ENCODE peak calls at places on chromosomes 6 and 20, in eight cellular contexts. One of them, this sample, is unnamed.

GRCh38 chr6:89471287-89471867 is 38.4 kb downstream of the ANKRD6 start:
- DNase-seq in prostate gland: no peak
- DNase-seq in HCT116: no peak
- DNase-seq in uterus: no peak
- DNase-seq in heart left ventricle: no peak
- DNase-seq in body of pancreas: no peak
- DNase-seq in endothelial cell of umbilical vein: peak; percentile 20
- DNase-seq in testis: no peak
- DNase-seq in this sample: no peak

GRCh38 chr6:138568997-138569396 is 69.7 kb upstream of the NHSL1 start:
- DNase-seq in HCT116: no peak
- DNase-seq in uterus: no peak
- DNase-seq in prostate gland: no peak
- DNase-seq in testis: no peak
- DNase-seq in endothelial cell of umbilical vein: no peak
- DNase-seq in heart left ventricle: no peak
- DNase-seq in body of pancreas: no peak
- DNase-seq in this sample: no peak

GRCh38 chr20:34514897-34515483 is 1.2 kb upstream of the DYNLRB1 start:
- DNase-seq in uterus: no peak
- DNase-seq in heart left ventricle: no peak
- DNase-seq in prostate gland: no peak
- DNase-seq in endothelial cell of umbilical vein: peak; percentile 54
- DNase-seq in HCT116: no peak
- DNase-seq in testis: no peak
- DNase-seq in body of pancreas: no peak
- DNase-seq in this sample: no peak

GRCh38 chr6:48567016-48567415 is 456.0 kb upstream of the PTCHD4 start:
- DNase-seq in endothelial cell of umbilical vein: no peak
- DNase-seq in heart left ventricle: no peak
- DNase-seq in HCT116: no peak
- DNase-seq in body of pancreas: no peak
- DNase-seq in uterus: no peak
- DNase-seq in testis: no peak
- DNase-seq in prostate gland: no peak
- DNase-seq in this sample: no peak

GRCh38 chr6:110877154-110877564 is 2.6 kb downstream of the AMD1 start:
- DNase-seq in body of pancreas: no peak
- DNase-seq in HCT116: no peak
- DNase-seq in testis: no peak
- DNase-seq in endothelial cell of umbilical vein: peak; percentile 31
- DNase-seq in heart left ventricle: no peak
- DNase-seq in uterus: no peak
- DNase-seq in prostate gland: no peak
- DNase-seq in this sample: no peak

GRCh38 chr6:8683204-8683603 is 247.9 kb upstream of the SLC35B3 start:
- DNase-seq in endothelial cell of umbilical vein: no peak
- DNase-seq in heart left ventricle: no peak
- DNase-seq in uterus: no peak
- DNase-seq in prostate gland: no peak
- DNase-seq in testis: no peak
- DNase-seq in HCT116: no peak
- DNase-seq in body of pancreas: no peak
- DNase-seq in this sample: no peak

GRCh38 chr6:152296648-152297376 is 340.4 kb downstream of the SYNE1 start:
- DNase-seq in heart left ventricle: no peak
- DNase-seq in prostate gland: no peak
- DNase-seq in body of pancreas: no peak
- DNase-seq in endothelial cell of umbilical vein: no peak
- DNase-seq in uterus: no peak
- DNase-seq in testis: no peak
- DNase-seq in HCT116: no peak
- DNase-seq in this sample: no peak

GRCh38 chr20:32675223-32675975 is 1.7 kb upstream of the C20orf203 start:
- DNase-seq in uterus: no peak
- DNase-seq in prostate gland: no peak
- DNase-seq in heart left ventricle: no peak
- DNase-seq in HCT116: no peak
- DNase-seq in body of pancreas: no peak
- DNase-seq in testis: no peak
- DNase-seq in endothelial cell of umbilical vein: no peak
- DNase-seq in this sample: no peak

GRCh38 chr20:23415555-23415954 is 5.7 kb downstream of the NAPB start:
- DNase-seq in uterus: no peak
- DNase-seq in testis: no peak
- DNase-seq in body of pancreas: no peak
- DNase-seq in heart left ventricle: no peak
- DNase-seq in HCT116: no peak
- DNase-seq in endothelial cell of umbilical vein: no peak
- DNase-seq in prostate gland: no peak
- DNase-seq in this sample: no peak

GRCh38 chr6:98833101-98834059 is 994 bp upstream of the POU3F2 start:
- DNase-seq in testis: peak; percentile 56
- DNase-seq in uterus: no peak
- DNase-seq in endothelial cell of umbilical vein: peak; percentile 53
- DNase-seq in body of pancreas: peak; percentile 25
- DNase-seq in HCT116: no peak
- DNase-seq in prostate gland: no peak
- DNase-seq in heart left ventricle: no peak
- DNase-seq in this sample: no peak

GRCh38 chr6:104940881-104941693 is 15.8 kb upstream of the LIN28B start:
- DNase-seq in uterus: no peak
- DNase-seq in heart left ventricle: no peak
- DNase-seq in prostate gland: no peak
- DNase-seq in HCT116: no peak
- DNase-seq in endothelial cell of umbilical vein: peak; percentile 33
- DNase-seq in body of pancreas: no peak
- DNase-seq in testis: peak; percentile 71
- DNase-seq in this sample: peak; percentile 88

GRCh38 chr20:32534661-32535240 is 50.4 kb downstream of the NOL4L start:
- DNase-seq in prostate gland: no peak
- DNase-seq in body of pancreas: no peak
- DNase-seq in endothelial cell of umbilical vein: no peak
- DNase-seq in HCT116: no peak
- DNase-seq in heart left ventricle: no peak
- DNase-seq in uterus: no peak
- DNase-seq in testis: no peak
- DNase-seq in this sample: no peak

GRCh38 chr20:53763707-53764415 is 170.2 kb upstream of the ZNF217 start:
- DNase-seq in endothelial cell of umbilical vein: peak; percentile 46
- DNase-seq in body of pancreas: peak; percentile 85
- DNase-seq in heart left ventricle: no peak
- DNase-seq in prostate gland: peak; percentile 68
- DNase-seq in testis: no peak
- DNase-seq in HCT116: no peak
- DNase-seq in uterus: no peak
- DNase-seq in this sample: no peak

GRCh38 chr6:55011034-55011433 is 163.3 kb upstream of the HCRTR2 start:
- DNase-seq in body of pancreas: no peak
- DNase-seq in HCT116: no peak
- DNase-seq in prostate gland: no peak
- DNase-seq in testis: no peak
- DNase-seq in heart left ventricle: no peak
- DNase-seq in endothelial cell of umbilical vein: no peak
- DNase-seq in uterus: no peak
- DNase-seq in this sample: no peak

GRCh38 chr20:49367113-49367512 is 89.3 kb upstream of the ZNFX1 start:
- DNase-seq in HCT116: no peak
- DNase-seq in prostate gland: no peak
- DNase-seq in body of pancreas: no peak
- DNase-seq in testis: no peak
- DNase-seq in heart left ventricle: no peak
- DNase-seq in endothelial cell of umbilical vein: no peak
- DNase-seq in uterus: no peak
- DNase-seq in this sample: no peak

GRCh38 chr6:42520786-42521607 is 42.8 kb upstream of the UBR2 start:
- DNase-seq in heart left ventricle: no peak
- DNase-seq in uterus: no peak
- DNase-seq in body of pancreas: no peak
- DNase-seq in testis: no peak
- DNase-seq in HCT116: peak; percentile 34
- DNase-seq in endothelial cell of umbilical vein: no peak
- DNase-seq in prostate gland: no peak
- DNase-seq in this sample: no peak

GRCh38 chr6:41229716-41230115 is 1.6 kb downstream of the TREML4 start:
- DNase-seq in uterus: no peak
- DNase-seq in testis: no peak
- DNase-seq in endothelial cell of umbilical vein: no peak
- DNase-seq in prostate gland: no peak
- DNase-seq in HCT116: no peak
- DNase-seq in heart left ventricle: no peak
- DNase-seq in body of pancreas: no peak
- DNase-seq in this sample: no peak

GRCh38 chr6:117265425-117266266 is at the start of gene VGLL2:
- DNase-seq in endothelial cell of umbilical vein: peak; percentile 12
- DNase-seq in uterus: no peak
- DNase-seq in testis: peak; percentile 67
- DNase-seq in heart left ventricle: peak; percentile 48
- DNase-seq in body of pancreas: peak; percentile 35
- DNase-seq in prostate gland: no peak
- DNase-seq in HCT116: no peak
- DNase-seq in this sample: no peak

GRCh38 chr6:18501313-18502013 is 114.3 kb downstream of the RNF144B start:
- DNase-seq in prostate gland: no peak
- DNase-seq in endothelial cell of umbilical vein: no peak
- DNase-seq in body of pancreas: peak; percentile 71
- DNase-seq in testis: peak; percentile 44
- DNase-seq in heart left ventricle: peak; percentile 55
- DNase-seq in uterus: no peak
- DNase-seq in HCT116: no peak
- DNase-seq in this sample: peak; percentile 80

GRCh38 chr6:11367638-11368199 is 135.3 kb upstream of the NEDD9 start:
- DNase-seq in heart left ventricle: no peak
- DNase-seq in endothelial cell of umbilical vein: no peak
- DNase-seq in uterus: no peak
- DNase-seq in testis: no peak
- DNase-seq in prostate gland: no peak
- DNase-seq in body of pancreas: peak; percentile 44
- DNase-seq in HCT116: no peak
- DNase-seq in this sample: no peak

DNA sequence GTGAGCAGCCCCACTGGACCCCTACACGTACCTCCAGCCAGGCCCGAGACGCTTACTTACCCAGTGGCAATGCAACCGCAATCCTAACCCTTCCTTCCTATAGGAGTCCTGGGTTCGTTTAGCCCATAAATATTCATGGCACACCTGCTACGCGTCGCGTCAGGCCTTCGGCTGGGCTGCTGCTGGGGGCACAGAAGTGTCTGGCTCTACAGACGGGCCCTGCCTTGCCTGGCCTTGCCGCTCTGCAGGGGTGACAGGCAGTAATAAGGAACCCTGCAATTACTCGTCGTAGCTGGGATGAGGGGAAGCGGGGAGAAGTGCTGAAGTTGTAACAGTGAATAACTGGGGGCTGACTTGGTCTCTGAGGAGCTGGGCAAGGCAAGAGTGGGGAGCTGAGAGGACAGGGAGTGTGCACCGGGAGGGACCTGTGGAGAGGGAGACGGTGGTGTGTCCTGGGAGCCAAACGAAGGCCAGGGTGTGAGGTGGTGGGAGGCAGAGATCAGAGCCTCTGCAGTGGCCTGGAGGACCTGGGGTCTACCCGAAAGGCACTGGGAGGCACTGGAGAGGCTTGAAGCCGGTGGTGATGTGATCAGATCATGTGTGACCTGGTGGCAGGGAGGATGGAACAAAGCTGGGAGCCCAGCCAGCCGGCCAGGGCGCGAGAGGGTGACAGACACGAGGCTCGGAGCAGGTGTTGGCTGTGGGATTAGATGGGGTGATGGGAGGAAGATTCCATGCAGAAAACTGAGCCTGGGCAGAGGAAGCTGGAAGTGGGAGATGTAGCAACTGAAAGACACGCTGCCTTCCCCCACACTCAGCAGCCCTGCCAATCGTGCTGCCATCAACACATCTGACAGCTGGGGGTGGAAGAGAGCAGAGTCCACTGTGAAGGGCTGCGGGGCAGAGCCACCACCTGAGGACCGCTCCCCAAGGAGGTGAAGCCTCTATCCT is 36.4 kb downstream of the PSMG4 start:
- DNase-seq in HCT116: no peak
- DNase-seq in heart left ventricle: no peak
- DNase-seq in uterus: no peak
- DNase-seq in body of pancreas: peak; percentile 38
- DNase-seq in prostate gland: no peak
- DNase-seq in testis: no peak
- DNase-seq in endothelial cell of umbilical vein: no peak
- DNase-seq in this sample: no peak
- H3K27ac ChIP-seq in HCT116: no peak overlapping the region
- H3K27ac ChIP-seq in heart left ventricle: no peak overlapping the region
- H3K27ac ChIP-seq in uterus: no peak overlapping the region
- H3K27ac ChIP-seq in body of pancreas: no peak overlapping the region
- H3K27ac ChIP-seq in prostate gland: no peak overlapping the region
- H3K27ac ChIP-seq in testis: no peak overlapping the region
- H3K27ac ChIP-seq in endothelial cell of umbilical vein: no peak overlapping the region
- H3K27ac ChIP-seq in this sample: no peak overlapping the region

GRCh38 chr20:20229595-20229994 is 138.3 kb upstream of the INSM1 start:
- DNase-seq in endothelial cell of umbilical vein: no peak
- DNase-seq in prostate gland: no peak
- DNase-seq in heart left ventricle: no peak
- DNase-seq in body of pancreas: no peak
- DNase-seq in HCT116: no peak
- DNase-seq in uterus: no peak
- DNase-seq in testis: no peak
- DNase-seq in this sample: no peak
- TF ChIP-seq POLR2A in endothelial cell of umbilical vein: no peak
- TF ChIP-seq POLR2A in prostate gland: no peak
- TF ChIP-seq POLR2A in heart left ventricle: no peak
- TF ChIP-seq POLR2A in body of pancreas: no peak
- TF ChIP-seq POLR2A in HCT116: no peak
- TF ChIP-seq POLR2A in uterus: no peak
- TF ChIP-seq POLR2A in testis: no peak
- TF ChIP-seq POLR2A in this sample: no peak

GRCh38 chr6:35419961-35420360 is 32.2 kb upstream of the FANCE start:
- DNase-seq in endothelial cell of umbilical vein: no peak
- DNase-seq in heart left ventricle: no peak
- DNase-seq in prostate gland: no peak
- DNase-seq in HCT116: no peak
- DNase-seq in body of pancreas: no peak
- DNase-seq in testis: no peak
- DNase-seq in uterus: no peak
- DNase-seq in this sample: peak; percentile 72
- H3K27ac ChIP-seq in endothelial cell of umbilical vein: no peak overlapping the region
- H3K27ac ChIP-seq in heart left ventricle: no peak overlapping the region
- H3K27ac ChIP-seq in prostate gland: no peak overlapping the region
- H3K27ac ChIP-seq in HCT116: no peak overlapping the region
- H3K27ac ChIP-seq in body of pancreas: no peak overlapping the region
- H3K27ac ChIP-seq in testis: no peak overlapping the region
- H3K27ac ChIP-seq in uterus: no peak overlapping the region
- H3K27ac ChIP-seq in this sample: no peak overlapping the region

DNA sequence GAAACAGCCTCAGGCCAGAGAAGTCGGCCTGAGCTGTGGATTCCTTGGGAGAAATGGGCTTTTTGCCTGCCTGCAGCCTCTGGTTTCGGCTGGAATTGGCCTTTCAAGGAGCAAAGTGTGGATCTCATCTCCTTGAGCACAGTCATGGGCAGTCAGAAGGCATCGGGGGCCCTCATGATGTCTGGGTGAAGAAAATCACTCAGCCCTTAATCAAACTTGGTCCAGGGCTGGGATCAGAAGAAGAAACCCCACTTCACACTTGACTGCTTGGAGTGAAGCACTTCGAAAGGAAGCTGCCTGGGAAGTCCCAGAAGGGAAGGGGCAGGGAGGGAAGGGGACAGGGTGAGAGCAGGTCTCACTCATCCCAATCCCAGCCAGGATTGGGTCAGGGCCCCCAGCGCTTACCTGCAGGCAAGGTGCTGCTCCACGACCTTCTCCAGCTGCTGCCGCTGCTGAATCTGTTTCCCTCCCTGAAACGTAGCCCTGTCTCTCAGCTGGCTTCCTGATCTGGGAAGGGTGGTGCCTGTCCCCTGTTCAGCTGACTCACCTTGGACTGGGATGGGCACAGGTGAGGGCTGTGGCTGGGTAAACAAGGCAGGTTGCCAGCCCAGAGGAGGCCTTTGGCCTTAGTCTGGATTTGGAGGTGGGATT is at the start of gene SDCBP2:
- DNase-seq in uterus: no peak
- DNase-seq in HCT116: peak; percentile 23
- DNase-seq in testis: peak; percentile 12
- DNase-seq in prostate gland: peak; percentile 51
- DNase-seq in body of pancreas: peak; percentile 93
- DNase-seq in heart left ventricle: no peak
- DNase-seq in endothelial cell of umbilical vein: no peak
- DNase-seq in this sample: no peak
- TF ChIP-seq POLR2A in uterus: no peak
- TF ChIP-seq POLR2A in HCT116: no peak
- TF ChIP-seq POLR2A in testis: no peak
- TF ChIP-seq POLR2A in prostate gland: peak; percentile 87
- TF ChIP-seq POLR2A in body of pancreas: peak; percentile 86
- TF ChIP-seq POLR2A in heart left ventricle: no peak
- TF ChIP-seq POLR2A in endothelial cell of umbilical vein: no peak
- TF ChIP-seq POLR2A in this sample: no peak